ENCODE peak calls at places on chromosomes 4 and X, in ten cellular contexts. F is osteocyte, U is choroid plexus epithelial cell, Y is heart left ventricle, M is GM10248, J is fibroblast of pulmonary artery, D is LNCaP clone FGC, S is heart right ventricle, V is lower leg skin, E is PC-9. L is an unnamed sample.

GRCh38 chr4:125741825-125742452 is 427.2 kb downstream of the FAT4 start:
- DNase-seq in F (no peak), U (peak; percentile 74), Y (no peak), M (peak; percentile 11), J (peak; percentile 76), D (no peak), S (no peak), V (no peak), E (no peak), L (no peak)

GRCh38 chrX:69307736-69308135 is 142.5 kb upstream of the PJA1 start:
- DNase-seq in F (no peak), U (no peak), Y (no peak), M (no peak), J (no peak), D (no peak), S (no peak), V (no peak), E (no peak), L (peak; percentile 43)

GRCh38 chrX:19865567-19866363 is 21.6 kb downstream of the SH3KBP1 start:
- DNase-seq in F (no peak), U (no peak), Y (no peak), M (no peak), J (no peak), D (no peak), S (peak; percentile 5), V (peak; percentile 61), E (no peak), L (no peak)

GRCh38 chrX:123833387-123833786 is 26.5 kb upstream of the XIAP start:
- DNase-seq in F (no peak), U (peak; percentile 62), Y (no peak), M (peak; percentile 65), J (peak; percentile 58), D (peak; percentile 30), S (peak; percentile 20), V (no peak), E (peak; percentile 68), L (peak; percentile 34)

GRCh38 chrX:148552775-148553174 is 52.4 kb downstream of the AFF2 start:
- DNase-seq in F (no peak), U (peak; percentile 2), Y (no peak), M (no peak), J (no peak), D (no peak), S (no peak), V (no peak), E (no peak), L (no peak)

GRCh38 chr4:168710353-168710946 is 213.6 kb downstream of the PALLD start:
- DNase-seq in F (no peak), U (peak; percentile 91), Y (peak; percentile 44), M (no peak), J (peak; percentile 82), D (no peak), S (peak; percentile 36), V (no peak), E (peak; percentile 15), L (no peak)

GRCh38 chr4:61772116-61772515 is 572.0 kb downstream of the ADGRL3 start:
- DNase-seq in F (no peak), U (peak; percentile 45), Y (no peak), M (no peak), J (no peak), D (no peak), S (no peak), V (no peak), E (peak; percentile 23), L (no peak)

GRCh38 chr4:184804621-184805020 is 21.1 kb downstream of the ACSL1 start:
- DNase-seq in F (no peak), U (no peak), Y (no peak), M (no peak), J (no peak), D (no peak), S (no peak), V (no peak), E (no peak), L (no peak)

GRCh38 chr4:111650553-111651183 is 494.6 kb upstream of the FAM241A start:
- DNase-seq in F (no peak), U (no peak), Y (no peak), M (no peak), J (no peak), D (no peak), S (no peak), V (no peak), E (no peak), L (no peak)

GRCh38 chrX:102846544-102847236 is 90.4 kb upstream of the RAB40AL start:
- DNase-seq in F (no peak), U (peak; percentile 53), Y (no peak), M (no peak), J (peak; percentile 22), D (no peak), S (no peak), V (no peak), E (no peak), L (no peak)

GRCh38 chrX:41781500-41781899 is 57.5 kb downstream of the GPR82 start:
- DNase-seq in F (no peak), U (peak; percentile 63), Y (no peak), M (peak; percentile 58), J (peak; percentile 60), D (no peak), S (no peak), V (no peak), E (no peak), L (no peak)

GRCh38 chrX:22081475-22082092 is 49.5 kb downstream of the PHEX start:
- DNase-seq in F (no peak), U (peak; percentile 79), Y (peak; percentile 51), M (no peak), J (peak; percentile 69), D (peak; percentile 1), S (peak; percentile 36), V (no peak), E (peak; percentile 13), L (peak; percentile 68)

GRCh38 chrX:27680726-27681125 is 90.6 kb downstream of the DCAF8L2 start:
- DNase-seq in F (no peak), U (peak; percentile 66), Y (no peak), M (no peak), J (peak; percentile 55), D (no peak), S (no peak), V (no peak), E (no peak), L (no peak)

DNA sequence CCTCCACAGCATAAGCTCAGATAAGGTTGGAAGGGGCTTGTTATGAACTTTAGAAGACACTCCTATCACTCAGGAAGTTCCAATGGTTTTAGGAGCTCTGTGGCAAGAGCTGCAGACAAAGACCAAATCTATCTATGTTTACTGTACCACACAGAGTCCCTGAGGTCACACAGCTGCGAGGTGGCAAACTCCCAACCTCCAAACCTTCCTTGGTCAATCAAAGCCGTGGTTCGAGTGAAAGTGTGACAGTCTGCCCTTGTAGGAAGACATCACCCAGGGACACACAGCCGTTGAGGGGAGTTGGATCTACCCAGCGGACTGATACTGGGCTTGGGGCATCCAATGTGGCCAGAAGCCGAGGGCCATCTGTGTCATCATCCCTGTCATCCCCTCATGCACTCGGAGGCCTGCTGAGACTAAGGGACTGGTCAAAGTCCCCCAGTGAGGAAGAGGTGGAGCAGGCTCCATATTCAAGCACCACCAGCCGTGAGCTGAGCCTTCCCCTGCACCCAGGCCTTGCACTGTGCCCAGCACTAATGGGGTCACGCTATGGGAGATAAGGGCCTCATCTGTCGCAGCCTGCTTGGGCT is 26.8 kb downstream of the MAN2B2 start:
- DNase-seq in F (no peak), U (no peak), Y (no peak), M (no peak), J (no peak), D (no peak), S (no peak), V (no peak), E (no peak), L (no peak)
- TF ChIP-seq CTCF in F (no peak), U (no peak), Y (no peak), M (no peak), J (no peak), D (no peak), S (no peak), V (no peak), E (no peak), L (no peak)

GRCh38 chr4:13436962-13437361 is 47.2 kb downstream of the RAB28 start:
- DNase-seq in F (no peak), U (no peak), Y (no peak), M (no peak), J (no peak), D (no peak), S (no peak), V (no peak), E (no peak), L (no peak)

GRCh38 chr4:13432453-13432852 is 51.7 kb downstream of the RAB28 start:
- DNase-seq in F (no peak), U (peak; percentile 66), Y (no peak), M (no peak), J (no peak), D (no peak), S (no peak), V (no peak), E (no peak), L (no peak)

GRCh38 chr4:13427599-13428325 is 56.4 kb downstream of the RAB28 start:
- DNase-seq in F (no peak), U (peak; percentile 9), Y (no peak), M (no peak), J (peak; percentile 13), D (peak; percentile 50), S (no peak), V (no peak), E (no peak), L (no peak)

DNA sequence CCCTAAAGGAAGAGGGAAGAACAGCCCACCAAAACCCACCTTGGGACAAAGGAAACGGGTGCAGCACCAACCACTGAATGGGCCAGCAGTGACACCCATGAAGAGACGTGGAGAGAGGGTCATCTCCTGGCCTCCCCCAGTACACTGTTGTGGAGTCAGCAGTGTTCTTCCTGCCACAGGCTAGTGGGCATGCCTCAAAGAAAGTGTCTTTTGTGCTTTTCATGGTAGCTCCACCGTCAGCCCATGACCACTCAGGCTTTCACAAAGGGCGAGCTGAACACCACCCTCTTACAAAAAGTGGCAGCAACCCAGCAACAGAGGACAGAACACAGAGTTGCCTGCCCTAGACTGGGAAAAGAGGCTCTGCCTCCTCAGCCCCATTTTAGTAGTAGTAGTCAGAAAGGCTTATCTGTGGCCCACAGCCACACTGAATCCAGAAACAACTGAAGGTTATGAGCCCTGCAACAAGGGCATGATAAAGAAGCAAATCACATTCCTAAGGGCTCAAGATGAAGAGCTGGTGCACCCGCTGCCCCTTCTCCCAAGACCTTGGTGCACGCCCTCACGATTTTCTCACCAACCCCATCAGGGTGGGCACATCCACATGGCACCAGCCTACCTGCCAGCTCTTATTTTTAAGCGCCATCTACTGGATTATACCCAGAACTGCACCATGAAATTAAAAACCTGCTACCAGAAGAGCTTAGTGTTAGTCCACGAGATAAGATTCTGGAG is 53.1 kb downstream of the RAB28 start:
- DNase-seq in F (no peak), U (no peak), Y (no peak), M (no peak), J (no peak), D (no peak), S (no peak), V (no peak), E (no peak), L (no peak)
- TF ChIP-seq CTCF in F (peak; percentile 11), U (peak; percentile 43), Y (no peak), M (peak; percentile 12), J (peak; percentile 17), D (peak; percentile 11), S (no peak), V (no peak), E (peak; percentile 44), L (peak; percentile 55)

GRCh38 chr4:73308286-73308685 is 49.7 kb upstream of the ANKRD17 start:
- DNase-seq in F (no peak), U (peak; percentile 76), Y (no peak), M (peak; percentile 22), J (peak; percentile 55), D (no peak), S (no peak), V (no peak), E (no peak), L (no peak)
- TF ChIP-seq CTCF in F (peak; percentile 53), U (peak; percentile 67), Y (no peak), M (peak; percentile 58), J (peak; percentile 58), D (peak; percentile 44), S (no peak), V (no peak), E (peak; percentile 26), L (no peak)

GRCh38 chrX:149940015-149940716 is 1.9 kb upstream of the EOLA2 start:
- DNase-seq in F (peak; percentile 96), U (peak; percentile 99), Y (peak; percentile 96), M (peak; percentile 81), J (peak; percentile 98), D (peak; percentile 92), S (peak; percentile 96), V (peak; percentile 98), E (peak; percentile 97), L (peak; percentile 90)
- TF ChIP-seq CTCF in F (no peak), U (peak; percentile 68), Y (no peak), M (peak; percentile 26), J (no peak), D (peak; percentile 49), S (peak; percentile 41), V (no peak), E (no peak), L (peak; percentile 18)

L was measured in glutamatergic neuron.